ENCODE peak calls at places on chromosomes 13 and 19, in seven cellular contexts. C is A549; O is neural progenitor cell; B is CD4-positive, alpha-beta T cell; L is HTR-8/SVneo; Z is HEK293T; J is neural crest cell. T is an unnamed sample.

GRCh38 chr13:33235564-33235963 is 50.0 kb downstream of the STARD13 start:
- DNase-seq in C (no peak), O (no peak), B (no peak), L (no peak), Z (no peak), J (no peak), T (no peak)

GRCh38 chr13:99395436-99395835 is 88.2 kb upstream of the GPR183 start:
- DNase-seq in C (no peak), O (no peak), B (peak; percentile 16), L (no peak), Z (no peak), J (no peak), T (no peak)

GRCh38 chr13:97101912-97102311 is 107.6 kb upstream of the OXGR1 start:
- DNase-seq in C (no peak), O (no peak), B (no peak), L (no peak), Z (no peak), J (no peak), T (no peak)

GRCh38 chr19:5927439-5927821 is 13.4 kb downstream of the CAPS start:
- DNase-seq in C (no peak), O (no peak), B (no peak), L (no peak), Z (no peak), J (no peak), T (no peak)

GRCh38 chr19:40335101-40335500 is 13.1 kb downstream of the C19orf47 start:
- DNase-seq in C (no peak), O (no peak), B (no peak), L (no peak), Z (no peak), J (no peak), T (no peak)

GRCh38 chr13:98267080-98267912 is 90.2 kb upstream of the RNF113B start:
- DNase-seq in C (no peak), O (no peak), B (no peak), L (no peak), Z (no peak), J (no peak), T (no peak)

GRCh38 chr13:44969858-44970484 is 19.3 kb downstream of the NUFIP1 start:
- DNase-seq in C (peak; percentile 13), O (peak; percentile 82), B (no peak), L (peak; percentile 31), Z (peak; percentile 51), J (no peak), T (peak; percentile 63)

GRCh38 chr13:75704194-75704941 is 68.2 kb downstream of the LMO7 start:
- DNase-seq in C (no peak), O (no peak), B (no peak), L (no peak), Z (no peak), J (no peak), T (no peak)

GRCh38 chr19:10884273-10884672 is 12.9 kb downstream of the CARM1 start:
- DNase-seq in C (no peak), O (no peak), B (no peak), L (no peak), Z (no peak), J (no peak), T (no peak)

GRCh38 chr19:2289714-2290435 is 7.9 kb upstream of the PEAK3 start:
- DNase-seq in C (no peak), O (peak; percentile 53), B (peak; percentile 62), L (no peak), Z (no peak), J (no peak), T (no peak)

T was measured in cerebellum.